ENCODE peak calls at places on chromosomes 16 and 17, in four cellular contexts. P is hypothalamus, M is NCI-H1436, D is suprapubic skin. I is an unnamed sample.

GRCh38 chr16:73126453-73126853 is 78.5 kb upstream of the ZFHX3 start:
- DNase-seq in P (no peak), D (peak; percentile 76), M (no peak), I (no peak)

GRCh38 chr17:44108440-44109311 is 14.8 kb downstream of the HDAC5 start:
- DNase-seq in P (no peak), M (no peak), D (peak; percentile 86), I (no peak)

GRCh38 chr17:78839762-78840529 is 668 bp downstream of the USP36 start:
- DNase-seq in M (no peak), D (peak; percentile 85), P (no peak), I (peak; percentile 68)

GRCh38 chr17:55458977-55459376 is 37.3 kb upstream of the MMD start:
- DNase-seq in D (no peak), M (no peak), P (no peak), I (no peak)

GRCh38 chr17:66715076-66715675 is 119.7 kb upstream of the CACNG5 start:
- DNase-seq in D (no peak), P (no peak), M (no peak), I (no peak)

GRCh38 chr16:11841026-11841425 is 10.3 kb downstream of the RSL1D1 start:
- DNase-seq in D (no peak), P (no peak), M (no peak), I (no peak)

GRCh38 chr16:54342966-54343365 is 56.4 kb upstream of the IRX3 start:
- DNase-seq in D (no peak), M (no peak), P (no peak), I (no peak)

GRCh38 chr17:29565643-29566472 is 979 bp downstream of the ABHD15 start:
- DNase-seq in M (peak; percentile 81), P (no peak), D (peak; percentile 74), I (peak; percentile 56)